ENCODE peak calls at places on chromosomes 4 and X, in five cellular contexts. One of them, this sample, is unnamed.

GRCh38 chrX:132614297-132614696 is 125.5 kb upstream of the MBNL3 start:
- DNase-seq in neural progenitor cell: peak; percentile 23
- DNase-seq in HAP-1: no peak
- DNase-seq in adrenal gland: no peak
- DNase-seq in retinal pigment epithelial cell: no peak
- DNase-seq in this sample: no peak

GRCh38 chrX:148647666-148648065 is 147.2 kb downstream of the AFF2 start:
- DNase-seq in neural progenitor cell: no peak
- DNase-seq in HAP-1: no peak
- DNase-seq in adrenal gland: no peak
- DNase-seq in retinal pigment epithelial cell: no peak
- DNase-seq in this sample: no peak

GRCh38 chrX:144916785-144917184 is 330.5 kb upstream of the SPANXN1 start:
- DNase-seq in neural progenitor cell: peak; percentile 2
- DNase-seq in HAP-1: no peak
- DNase-seq in adrenal gland: no peak
- DNase-seq in retinal pigment epithelial cell: no peak
- DNase-seq in this sample: no peak

GRCh38 chrX:106606583-106606982 is 5.2 kb upstream of the RADX start:
- DNase-seq in neural progenitor cell: no peak
- DNase-seq in HAP-1: no peak
- DNase-seq in adrenal gland: no peak
- DNase-seq in retinal pigment epithelial cell: no peak
- DNase-seq in this sample: no peak

GRCh38 chrX:154409222-154409871 is at the start of gene DNASE1L1:
- DNase-seq in neural progenitor cell: peak; percentile 82
- DNase-seq in HAP-1: no peak
- DNase-seq in adrenal gland: peak; percentile 92
- DNase-seq in retinal pigment epithelial cell: peak; percentile 82
- DNase-seq in this sample: peak; percentile 96

GRCh38 chrX:47112316-47112954 is 32.1 kb downstream of the NDUFB11 start:
- DNase-seq in neural progenitor cell: no peak
- DNase-seq in HAP-1: no peak
- DNase-seq in adrenal gland: no peak
- DNase-seq in retinal pigment epithelial cell: no peak
- DNase-seq in this sample: no peak

GRCh38 chr4:168384437-168385141 is 66.0 kb upstream of the DDX60 start:
- DNase-seq in neural progenitor cell: no peak
- DNase-seq in HAP-1: no peak
- DNase-seq in adrenal gland: peak; percentile 41
- DNase-seq in retinal pigment epithelial cell: no peak
- DNase-seq in this sample: no peak

GRCh38 chr4:113674733-113675132 is 86.8 kb downstream of the CAMK2D start:
- DNase-seq in neural progenitor cell: no peak
- DNase-seq in HAP-1: no peak
- DNase-seq in adrenal gland: no peak
- DNase-seq in retinal pigment epithelial cell: no peak
- DNase-seq in this sample: no peak

GRCh38 chrX:154121961-154122360 is 22.1 kb upstream of the OPN1LW start:
- DNase-seq in neural progenitor cell: no peak
- DNase-seq in HAP-1: no peak
- DNase-seq in adrenal gland: no peak
- DNase-seq in retinal pigment epithelial cell: peak; percentile 84
- DNase-seq in this sample: no peak

GRCh38 chrX:46330981-46331380 is 214.2 kb downstream of the ZNF674 start:
- DNase-seq in neural progenitor cell: no peak
- DNase-seq in HAP-1: no peak
- DNase-seq in adrenal gland: no peak
- DNase-seq in retinal pigment epithelial cell: no peak
- DNase-seq in this sample: no peak

GRCh38 chr4:48067536-48067935 is 51.0 kb downstream of the NIPAL1 start:
- DNase-seq in neural progenitor cell: no peak
- DNase-seq in HAP-1: no peak
- DNase-seq in adrenal gland: no peak
- DNase-seq in retinal pigment epithelial cell: no peak
- DNase-seq in this sample: no peak

GRCh38 chr4:48068182-48068581 is 51.6 kb downstream of the NIPAL1 start:
- DNase-seq in neural progenitor cell: no peak
- DNase-seq in HAP-1: no peak
- DNase-seq in adrenal gland: no peak
- DNase-seq in retinal pigment epithelial cell: no peak
- DNase-seq in this sample: no peak

GRCh38 chr4:48064349-48064748 is 47.8 kb downstream of the NIPAL1 start:
- DNase-seq in neural progenitor cell: no peak
- DNase-seq in HAP-1: no peak
- DNase-seq in adrenal gland: no peak
- DNase-seq in retinal pigment epithelial cell: no peak
- DNase-seq in this sample: no peak

GRCh38 chr4:48069026-48069425 is 52.5 kb downstream of the NIPAL1 start:
- DNase-seq in neural progenitor cell: no peak
- DNase-seq in HAP-1: no peak
- DNase-seq in adrenal gland: peak; percentile 65
- DNase-seq in retinal pigment epithelial cell: no peak
- DNase-seq in this sample: no peak

DNA sequence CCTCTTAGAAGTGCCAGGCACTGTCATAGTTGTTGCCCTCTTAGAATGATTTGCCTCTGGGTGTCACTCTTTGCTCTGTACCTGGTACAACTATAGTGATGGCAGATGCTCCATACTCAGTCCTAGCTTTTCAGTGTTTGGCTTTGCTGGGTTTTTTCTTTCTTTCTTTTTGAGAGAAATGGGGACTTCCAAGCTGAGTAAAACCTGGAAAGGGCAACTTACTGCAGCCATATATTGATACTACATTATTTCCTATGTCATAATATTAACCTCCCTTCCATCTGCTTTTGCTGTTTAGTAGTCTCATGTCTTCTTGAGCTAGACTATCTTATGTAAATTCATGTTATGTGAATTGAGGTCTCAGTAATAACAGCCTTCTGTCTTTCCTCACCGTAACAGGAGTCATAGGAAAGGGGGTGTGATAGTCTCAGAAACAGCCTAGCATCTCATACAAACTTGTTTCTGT is 49.0 kb downstream of the NIPAL1 start:
- DNase-seq in neural progenitor cell: no peak
- DNase-seq in HAP-1: no peak
- DNase-seq in adrenal gland: no peak
- DNase-seq in retinal pigment epithelial cell: no peak
- DNase-seq in this sample: no peak
- H3K4me3 ChIP-seq in neural progenitor cell: no peak overlapping the region
- H3K4me3 ChIP-seq in HAP-1: no peak overlapping the region
- H3K4me3 ChIP-seq in adrenal gland: no peak overlapping the region
- H3K4me3 ChIP-seq in retinal pigment epithelial cell: no peak overlapping the region
- H3K4me3 ChIP-seq in this sample: no peak overlapping the region

GRCh38 chr4:6956087-6956433 is 46.4 kb downstream of the TBC1D14 start:
- DNase-seq in neural progenitor cell: no peak
- DNase-seq in HAP-1: no peak
- DNase-seq in adrenal gland: no peak
- DNase-seq in retinal pigment epithelial cell: no peak
- DNase-seq in this sample: no peak

GRCh38 chr4:6955261-6955911 is 45.8 kb downstream of the TBC1D14 start:
- DNase-seq in neural progenitor cell: no peak
- DNase-seq in HAP-1: no peak
- DNase-seq in adrenal gland: peak; percentile 5
- DNase-seq in retinal pigment epithelial cell: no peak
- DNase-seq in this sample: no peak

GRCh38 chr4:6956434-6957147 is 47.0 kb downstream of the TBC1D14 start:
- DNase-seq in neural progenitor cell: no peak
- DNase-seq in HAP-1: no peak
- DNase-seq in adrenal gland: no peak
- DNase-seq in retinal pigment epithelial cell: no peak
- DNase-seq in this sample: no peak

GRCh38 chr4:6951880-6952381 is 42.3 kb downstream of the TBC1D14 start:
- DNase-seq in neural progenitor cell: no peak
- DNase-seq in HAP-1: no peak
- DNase-seq in adrenal gland: no peak
- DNase-seq in retinal pigment epithelial cell: no peak
- DNase-seq in this sample: no peak

GRCh38 chr4:6953751-6954380 is 44.2 kb downstream of the TBC1D14 start:
- DNase-seq in neural progenitor cell: peak; percentile 85
- DNase-seq in HAP-1: no peak
- DNase-seq in adrenal gland: peak; percentile 92
- DNase-seq in retinal pigment epithelial cell: peak; percentile 34
- DNase-seq in this sample: no peak
- H3K4me3 ChIP-seq in neural progenitor cell: no peak overlapping the region
- H3K4me3 ChIP-seq in HAP-1: no peak overlapping the region
- H3K4me3 ChIP-seq in adrenal gland: no peak overlapping the region
- H3K4me3 ChIP-seq in retinal pigment epithelial cell: no peak overlapping the region
- H3K4me3 ChIP-seq in this sample: no peak overlapping the region

DNA sequence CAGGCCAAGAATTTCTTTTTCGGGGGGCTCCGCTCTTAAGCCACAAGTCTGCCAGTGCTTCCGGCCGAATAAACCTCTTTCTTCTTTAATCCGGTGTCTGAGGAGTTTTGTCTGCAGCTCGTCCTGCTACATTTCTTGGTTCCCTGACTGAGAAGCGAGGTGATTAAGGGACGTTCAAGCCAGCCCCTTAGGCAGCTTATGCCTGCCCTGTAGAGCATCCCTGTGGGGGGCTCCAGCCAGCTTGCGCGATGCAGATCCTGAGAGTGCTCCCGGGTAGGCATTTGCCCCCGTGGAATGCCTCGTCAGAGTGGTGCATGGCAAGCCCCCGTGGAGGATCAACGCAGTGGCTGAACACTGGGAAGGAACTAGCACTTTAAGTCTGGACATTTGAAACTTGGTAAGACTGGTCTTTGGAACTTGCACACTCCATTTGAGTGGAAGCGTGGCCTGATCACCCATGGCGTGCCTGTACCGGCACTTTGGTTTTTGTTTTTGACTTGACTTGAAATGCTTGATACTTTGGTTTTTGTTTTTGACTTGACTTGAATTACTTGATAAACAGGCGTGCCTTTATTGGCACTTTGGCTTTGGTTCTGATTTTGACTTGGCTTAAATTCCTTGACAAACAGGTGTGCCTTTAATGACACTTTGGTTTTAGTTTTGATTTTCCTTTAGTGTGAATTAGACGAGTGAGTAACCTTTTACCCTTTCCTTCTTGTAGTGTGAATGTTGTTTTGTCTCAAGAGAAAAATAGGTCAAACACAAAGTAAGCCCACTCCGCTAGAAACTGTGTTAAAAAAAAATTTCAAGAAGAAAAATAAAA is 6.1 kb downstream of the ACOX3 start:
- DNase-seq in neural progenitor cell: peak; percentile 71
- DNase-seq in HAP-1: no peak
- DNase-seq in adrenal gland: no peak
- DNase-seq in retinal pigment epithelial cell: no peak
- DNase-seq in this sample: no peak
- H3K4me3 ChIP-seq in neural progenitor cell: no peak overlapping the region
- H3K4me3 ChIP-seq in HAP-1: no peak overlapping the region
- H3K4me3 ChIP-seq in adrenal gland: no peak overlapping the region
- H3K4me3 ChIP-seq in retinal pigment epithelial cell: no peak overlapping the region
- H3K4me3 ChIP-seq in this sample: no peak overlapping the region

DNA sequence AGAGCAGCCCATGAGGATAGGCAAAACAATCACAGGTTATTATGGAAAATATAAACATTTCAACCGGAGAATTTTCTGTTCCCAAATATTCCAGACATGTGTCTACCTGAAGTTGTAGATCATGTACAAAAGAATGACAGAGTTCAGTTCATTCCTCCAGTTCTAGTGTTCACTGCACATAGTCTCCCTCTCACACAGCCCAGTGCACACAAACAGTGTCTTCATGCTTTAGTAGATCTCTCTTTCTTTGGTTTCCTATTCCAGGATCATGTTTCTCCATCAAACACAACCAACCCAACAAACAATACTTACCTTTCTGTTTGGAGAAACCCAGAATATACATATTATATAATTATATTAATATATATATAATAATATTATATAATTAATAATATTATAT is 671.9 kb downstream of the TRIML1 start:
- DNase-seq in neural progenitor cell: no peak
- DNase-seq in HAP-1: no peak
- DNase-seq in adrenal gland: no peak
- DNase-seq in retinal pigment epithelial cell: no peak
- DNase-seq in this sample: no peak
- H3K4me3 ChIP-seq in neural progenitor cell: no peak overlapping the region
- H3K4me3 ChIP-seq in HAP-1: no peak overlapping the region
- H3K4me3 ChIP-seq in adrenal gland: no peak overlapping the region
- H3K4me3 ChIP-seq in retinal pigment epithelial cell: no peak overlapping the region
- H3K4me3 ChIP-seq in this sample: no peak overlapping the region

DNA sequence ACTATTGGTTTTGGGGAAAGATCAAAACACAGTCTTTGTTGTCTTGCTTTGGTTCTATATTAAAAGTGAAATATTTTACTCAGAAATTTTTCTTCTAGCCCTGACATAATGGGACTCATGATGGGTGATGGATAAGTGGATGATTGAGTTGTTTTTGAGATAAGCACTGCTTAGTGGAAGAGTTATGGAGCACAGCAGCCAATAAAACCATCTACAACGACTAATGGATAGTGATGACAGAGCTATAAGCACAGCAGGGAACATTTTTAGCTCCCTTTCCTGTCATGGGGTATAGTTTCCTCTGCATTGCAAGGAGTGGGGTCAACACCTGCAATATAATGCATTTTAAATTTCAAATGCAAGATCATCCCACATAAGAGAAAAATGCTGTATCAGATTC is 812.4 kb downstream of the STPG2 start:
- DNase-seq in neural progenitor cell: no peak
- DNase-seq in HAP-1: no peak
- DNase-seq in adrenal gland: no peak
- DNase-seq in retinal pigment epithelial cell: no peak
- DNase-seq in this sample: no peak
- H3K4me3 ChIP-seq in neural progenitor cell: no peak overlapping the region
- H3K4me3 ChIP-seq in HAP-1: no peak overlapping the region
- H3K4me3 ChIP-seq in adrenal gland: no peak overlapping the region
- H3K4me3 ChIP-seq in retinal pigment epithelial cell: no peak overlapping the region
- H3K4me3 ChIP-seq in this sample: no peak overlapping the region

GRCh38 chr4:109434007-109434792 is 585 bp downstream of the SEC24B start:
- DNase-seq in neural progenitor cell: peak; percentile 59
- DNase-seq in HAP-1: no peak
- DNase-seq in adrenal gland: peak; percentile 35
- DNase-seq in retinal pigment epithelial cell: no peak
- DNase-seq in this sample: peak; percentile 40

GRCh38 chr4:109433281-109434006 is at the start of gene SEC24B:
- DNase-seq in neural progenitor cell: peak; percentile 92
- DNase-seq in HAP-1: peak; percentile 73
- DNase-seq in adrenal gland: peak; percentile 89
- DNase-seq in retinal pigment epithelial cell: no peak
- DNase-seq in this sample: peak; percentile 91

GRCh38 chr4:109432203-109432602 is 1.4 kb upstream of the SEC24B start:
- DNase-seq in neural progenitor cell: peak; percentile 17
- DNase-seq in HAP-1: no peak
- DNase-seq in adrenal gland: no peak
- DNase-seq in retinal pigment epithelial cell: no peak
- DNase-seq in this sample: no peak

GRCh38 chr4:109434793-109435080 is 1.1 kb downstream of the SEC24B start:
- DNase-seq in neural progenitor cell: no peak
- DNase-seq in HAP-1: no peak
- DNase-seq in adrenal gland: no peak
- DNase-seq in retinal pigment epithelial cell: no peak
- DNase-seq in this sample: no peak

GRCh38 chr4:109432676-109433075 is 939 bp upstream of the SEC24B start:
- DNase-seq in neural progenitor cell: peak; percentile 46
- DNase-seq in HAP-1: no peak
- DNase-seq in adrenal gland: no peak
- DNase-seq in retinal pigment epithelial cell: no peak
- DNase-seq in this sample: no peak
- H3K4me3 ChIP-seq in neural progenitor cell: peak overlapping the region; percentile 94
- H3K4me3 ChIP-seq in HAP-1: peak overlapping the region; percentile 57
- H3K4me3 ChIP-seq in adrenal gland: peak overlapping the region; percentile 48
- H3K4me3 ChIP-seq in retinal pigment epithelial cell: peak overlapping the region; percentile 81
- H3K4me3 ChIP-seq in this sample: peak overlapping the region; percentile 95